ENCODE peak calls at places on chromosomes 4 and X, in seven cellular contexts. K is A549, B is suprapubic skin, G is stomach, L is tibial nerve, Z is SK-N-SH, U is transverse colon. M is an unnamed sample.

GRCh38 chr4:170145120-170145519 is 55.4 kb upstream of the AADAT start:
- DNase-seq in K (no peak), B (no peak), G (no peak), L (no peak), Z (no peak), U (no peak), M (no peak)

GRCh38 chr4:163331629-163332360 is 601 bp downstream of the NPY1R start:
- DNase-seq in K (peak), B (no peak), G (no peak), L (no peak), Z (peak), U (peak), M (peak)

GRCh38 chr4:146969126-146969525 is 23.5 kb upstream of the TTC29 start:
- DNase-seq in K (no peak), B (no peak), G (no peak), L (no peak), Z (no peak), U (no peak), M (no peak)

GRCh38 chrX:10176121-10177003 is 19.6 kb downstream of the CLCN4 start:
- DNase-seq in K (no peak), B (no peak), G (peak), L (no peak), Z (no peak), U (no peak), M (no peak)

GRCh38 chr4:79528241-79528706 is 120.2 kb upstream of the GK2 start:
- DNase-seq in K (no peak), B (no peak), G (no peak), L (no peak), Z (no peak), U (no peak), M (no peak)

GRCh38 chr4:119034276-119035008 is 101.2 kb upstream of the MYOZ2 start:
- DNase-seq in K (no peak), B (no peak), G (no peak), L (no peak), Z (no peak), U (no peak), M (no peak)

GRCh38 chrX:79728421-79728820 is 286.1 kb upstream of the TBX22 start:
- DNase-seq in K (no peak), B (no peak), G (no peak), L (no peak), Z (no peak), U (no peak), M (no peak)

GRCh38 chr4:147482281-147482680 is 1.4 kb downstream of the EDNRA start:
- DNase-seq in K (no peak), B (no peak), G (no peak), L (no peak), Z (no peak), U (no peak), M (no peak)

GRCh38 chr4:2861631-2862436 is 18.2 kb downstream of the ADD1 start:
- DNase-seq in K (no peak), B (no peak), G (no peak), L (no peak), Z (no peak), U (no peak), M (no peak)

GRCh38 chr4:8279321-8280157 is 10.0 kb downstream of the HTRA3 start:
- DNase-seq in K (no peak), B (no peak), G (no peak), L (no peak), Z (no peak), U (no peak), M (peak)

GRCh38 chrX:100745806-100746537 is 14.1 kb upstream of the SYTL4 start:
- DNase-seq in K (no peak), B (no peak), G (no peak), L (peak), Z (no peak), U (peak), M (peak)

GRCh38 chr4:83138979-83139378 is 24.4 kb upstream of the PLAC8 start:
- DNase-seq in K (no peak), B (no peak), G (no peak), L (no peak), Z (no peak), U (no peak), M (no peak)

GRCh38 chrX:99914676-99915075 is 495.4 kb downstream of the PCDH19 start:
- DNase-seq in K (no peak), B (no peak), G (no peak), L (no peak), Z (no peak), U (no peak), M (no peak)

GRCh38 chr4:61202100-61202637 is 2.0 kb downstream of the ADGRL3 start:
- DNase-seq in K (no peak), B (no peak), G (no peak), L (no peak), Z (peak), U (no peak), M (no peak)

GRCh38 chrX:1884446-1884845 is 269.6 kb downstream of the ASMT start:
- DNase-seq in K (no peak), B (no peak), G (no peak), L (no peak), Z (no peak), U (no peak), M (no peak)

GRCh38 chrX:1883772-1884171 is 268.9 kb downstream of the ASMT start:
- DNase-seq in K (no peak), B (no peak), G (no peak), L (no peak), Z (no peak), U (no peak), M (no peak)

GRCh38 chrX:1885116-1885515 is 270.3 kb downstream of the ASMT start:
- DNase-seq in K (no peak), B (no peak), G (no peak), L (no peak), Z (no peak), U (no peak), M (no peak)
- TF ChIP-seq CTCF in K (no peak), B (no peak), G (no peak), L (no peak), Z (no peak), U (no peak), M (no peak)

GRCh38 chrX:314781-315595 is 3.6 kb downstream of the GTPBP6 start:
- DNase-seq in K (no peak), B (peak), G (no peak), L (no peak), Z (no peak), U (no peak), M (no peak)
- H3K4me3 ChIP-seq in K (no peak), B (no peak), G (no peak), L (no peak), Z (no peak), U (no peak), M (no peak)

DNA sequence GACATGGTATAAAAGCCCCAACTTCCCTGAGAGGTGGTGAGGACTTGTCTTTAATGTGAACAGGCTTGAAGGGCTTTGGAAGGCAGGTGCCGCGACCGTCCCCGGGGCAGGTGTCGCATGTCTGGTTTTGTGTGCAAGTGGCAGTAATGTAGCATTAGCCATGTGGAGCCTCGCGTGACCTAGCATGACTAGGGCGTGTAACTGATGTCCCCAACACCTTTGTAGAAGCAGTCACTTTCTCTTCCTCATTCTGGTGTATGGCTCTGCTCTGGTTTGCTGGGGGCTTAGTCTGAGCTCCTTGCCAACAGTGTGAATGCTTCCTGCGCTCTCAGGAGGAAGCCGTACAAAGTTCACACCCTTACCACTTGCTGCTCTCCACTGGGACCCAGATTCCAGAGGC is 145.7 kb downstream of the AMMECR1 start:
- DNase-seq in K (no peak), B (no peak), G (no peak), L (no peak), Z (no peak), U (no peak), M (no peak)
- TF ChIP-seq EP300 in K (no peak), B (no peak), G (no peak), L (no peak), Z (no peak), U (no peak), M (no peak)

GRCh38 chr4:105194328-105195231 is 47.9 kb downstream of the TET2 start:
- DNase-seq in K (no peak), B (no peak), G (no peak), L (no peak), Z (no peak), U (no peak), M (no peak)

GRCh38 chr4:105198541-105198940 is 51.9 kb downstream of the TET2 start:
- DNase-seq in K (no peak), B (no peak), G (no peak), L (no peak), Z (no peak), U (no peak), M (no peak)

GRCh38 chr4:105197777-105198176 is 51.1 kb downstream of the TET2 start:
- DNase-seq in K (no peak), B (no peak), G (no peak), L (no peak), Z (no peak), U (no peak), M (no peak)

GRCh38 chr4:105192910-105193309 is 46.2 kb downstream of the TET2 start:
- DNase-seq in K (no peak), B (no peak), G (no peak), L (no peak), Z (no peak), U (no peak), M (no peak)

DNA sequence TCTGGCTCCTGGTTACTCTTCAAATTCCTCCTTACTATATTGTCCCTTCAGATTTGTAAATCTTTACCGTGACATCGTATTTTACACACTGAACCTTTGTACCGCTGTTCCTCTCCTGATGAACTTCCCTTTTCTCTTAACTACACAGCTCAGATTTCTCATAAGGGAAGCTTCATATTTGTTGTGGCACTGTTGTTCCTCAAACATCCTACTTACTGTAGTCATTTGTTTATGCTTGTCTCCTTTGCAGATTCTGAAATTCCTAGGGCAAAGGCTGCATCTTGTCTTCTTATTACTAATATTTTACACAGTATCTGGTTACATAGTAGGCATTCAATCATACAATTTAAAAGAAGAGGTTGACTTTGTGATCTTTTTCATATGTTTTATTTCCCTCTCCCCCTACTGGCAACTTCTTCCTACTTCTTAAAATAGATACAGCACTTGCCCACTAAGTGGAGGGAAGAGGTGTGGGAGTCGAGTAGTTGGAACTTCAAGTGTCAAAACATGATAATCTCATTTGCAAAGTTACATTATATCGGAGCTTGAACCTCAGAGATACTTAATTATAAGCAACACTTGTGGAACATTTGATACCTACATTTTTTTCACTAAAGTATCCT is 50.0 kb downstream of the TET2 start:
- DNase-seq in K (peak), B (no peak), G (no peak), L (no peak), Z (no peak), U (no peak), M (no peak)
- TF ChIP-seq CTCF in K (no peak), B (no peak), G (no peak), L (no peak), Z (peak), U (peak), M (no peak)

GRCh38 chrX:153782324-153782723 is 1.5 kb downstream of the SRPK3 start:
- DNase-seq in K (no peak), B (no peak), G (no peak), L (no peak), Z (no peak), U (no peak), M (no peak)

GRCh38 chrX:153779891-153780677 is 757 bp upstream of the SRPK3 start:
- DNase-seq in K (no peak), B (no peak), G (no peak), L (no peak), Z (no peak), U (no peak), M (no peak)

GRCh38 chrX:153780678-153781427 is at the start of gene SRPK3:
- DNase-seq in K (no peak), B (no peak), G (no peak), L (no peak), Z (no peak), U (no peak), M (no peak)

GRCh38 chrX:153782871-153783270 is 2.0 kb downstream of the SRPK3 start:
- DNase-seq in K (no peak), B (no peak), G (no peak), L (no peak), Z (no peak), U (no peak), M (no peak)

DNA sequence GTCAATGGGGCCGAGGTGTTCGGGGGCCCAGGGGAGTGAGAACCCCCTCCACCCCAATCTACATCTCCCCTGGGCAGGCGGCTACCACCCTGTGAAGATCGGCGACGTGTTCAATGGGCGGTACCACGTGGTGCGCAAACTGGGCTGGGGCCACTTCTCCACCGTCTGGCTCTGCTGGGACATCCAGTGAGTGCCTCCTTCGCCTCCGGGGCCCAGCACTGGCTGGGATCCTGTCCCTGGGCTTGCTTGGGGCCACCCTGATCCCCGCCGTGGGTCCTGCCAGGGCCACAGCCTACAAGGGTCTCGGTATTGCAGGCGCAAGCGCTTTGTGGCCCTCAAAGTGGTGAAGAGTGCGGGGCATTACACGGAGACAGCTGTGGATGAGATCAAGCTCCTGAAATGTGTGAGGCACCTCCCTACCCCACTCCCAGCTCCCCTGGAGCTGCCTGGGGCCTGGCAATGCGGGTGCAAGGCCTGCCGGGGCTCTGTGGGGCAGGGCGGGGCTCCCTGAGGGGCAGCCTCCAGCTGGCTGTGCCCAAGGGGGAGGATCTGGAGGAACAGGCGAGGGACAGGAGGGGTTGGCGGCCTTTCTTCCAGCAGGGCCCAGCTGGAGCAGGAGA is 697 bp downstream of the SRPK3 start:
- DNase-seq in K (no peak), B (no peak), G (no peak), L (no peak), Z (no peak), U (no peak), M (no peak)
- H3K4me3 ChIP-seq in K (no peak), B (no peak), G (no peak), L (no peak), Z (no peak), U (no peak), M (no peak)

GRCh38 chrX:40325161-40325560 is 227.4 kb upstream of the BCOR start:
- DNase-seq in K (no peak), B (no peak), G (no peak), L (no peak), Z (no peak), U (no peak), M (no peak)
- TF ChIP-seq EP300 in K (no peak), B (no peak), G (no peak), L (no peak), Z (no peak), U (no peak), M (no peak)

M was measured in ovary.